ENCODE peak calls at places on chromosomes 7 and 10, in four cellular contexts. K is NCI-H1105, Q is Panc1, N is HT-29. O is an unnamed sample.
A peak's percentile ranks its signal among the peaks of the same experiment; 100 is the strongest.

GRCh38 chr7:128076831-128077271 is 45.6 kb upstream of the LRRC4 start:
- DNase-seq in N (peak; percentile 88), Q (no peak), K (peak; percentile 43), O (no peak)

GRCh38 chr10:81073155-81073554 is 535.5 kb downstream of the SH2D4B start:
- DNase-seq in K (no peak), N (no peak), Q (no peak), O (no peak)

GRCh38 chr10:100330128-100330527 is at the start of gene PKD2L1:
- DNase-seq in K (no peak), Q (no peak), N (no peak), O (no peak)

GRCh38 chr10:53223846-53224245 is 451.3 kb upstream of the MBL2 start:
- DNase-seq in N (no peak), K (no peak), Q (no peak), O (no peak)

GRCh38 chr10:23100331-23101030 is 5.1 kb downstream of the MSRB2 start:
- DNase-seq in K (no peak), N (no peak), Q (no peak), O (no peak)

GRCh38 chr7:7704867-7705266 is 13.5 kb downstream of the RPA3 start:
- DNase-seq in K (no peak), Q (no peak), N (no peak), O (no peak)

GRCh38 chr10:20768849-20769248 is 128.3 kb downstream of the NEBL start:
- DNase-seq in Q (no peak), N (peak; percentile 52), K (no peak), O (peak; percentile 35)

GRCh38 chr7:4131043-4131442 is 551.1 kb upstream of the FOXK1 start:
- DNase-seq in N (no peak), K (no peak), Q (no peak), O (no peak)

GRCh38 chr7:44971991-44972441 is 6.8 kb downstream of the MYO1G start:
- DNase-seq in K (no peak), Q (no peak), N (no peak), O (no peak)

GRCh38 chr7:116552616-116553015 is 27.8 kb downstream of the CAV1 start:
- DNase-seq in K (no peak), Q (no peak), N (no peak), O (peak; percentile 38)

GRCh38 chr7:139583826-139584553 is 60.5 kb downstream of the CLEC2L start:
- DNase-seq in Q (no peak), K (no peak), N (no peak), O (no peak)

GRCh38 chr10:112678581-112678980 is 231.6 kb downstream of the VTI1A start:
- DNase-seq in N (no peak), Q (no peak), K (no peak), O (no peak)

GRCh38 chr7:137590686-137591255 is 247.2 kb upstream of the PTN start:
- DNase-seq in N (no peak), Q (no peak), K (no peak), O (no peak)

GRCh38 chr10:58412502-58412961 is 27.3 kb downstream of the TFAM start:
- DNase-seq in N (no peak), Q (no peak), K (no peak), O (no peak)

GRCh38 chr10:125264752-125265578 is 104.6 kb upstream of the CTBP2 start:
- DNase-seq in K (no peak), Q (no peak), N (no peak), O (no peak)

GRCh38 chr10:106713846-106714245 is 450.7 kb downstream of the SORCS1 start:
- DNase-seq in Q (no peak), N (no peak), K (no peak), O (no peak)

GRCh38 chr10:121928528-121928884 is 675 bp upstream of the ATE1 start:
- DNase-seq in K (no peak), N (peak; percentile 56), Q (no peak), O (peak; percentile 55)

GRCh38 chr7:70640266-70640833 is 491.6 kb upstream of the GALNT17 start:
- DNase-seq in K (no peak), N (no peak), Q (no peak), O (no peak)

GRCh38 chr10:18044976-18045720 is 93.4 kb downstream of the SLC39A12 start:
- DNase-seq in Q (no peak), N (no peak), K (no peak), O (no peak)

GRCh38 chr10:117345143-117345542 is 30.1 kb downstream of the PDZD8 start:
- DNase-seq in Q (no peak), N (peak; percentile 21), K (no peak), O (no peak)

GRCh38 chr7:99095698-99096097 is 48.2 kb downstream of the SMURF1 start:
- DNase-seq in N (no peak), K (no peak), Q (no peak), O (no peak)

GRCh38 chr10:94363251-94363565 is 469 bp upstream of the NOC3L start:
- DNase-seq in N (no peak), K (no peak), Q (no peak), O (no peak)